ENCODE peak calls at places on chromosomes 1 and 21, in six cellular contexts. L, P, R, M, U and F are unnamed samples.

GRCh38 chr1:197464039-197464438 is 196.0 kb downstream of the CRB1 start:
- DNase-seq in L (no peak), P (peak; percentile 37), R (peak; percentile 47), M (no peak), U (no peak), F (peak; percentile 68)

GRCh38 chr1:17265162-17265561 is 16.3 kb downstream of the PADI3 start:
- DNase-seq in L (no peak), P (peak; percentile 49), R (peak; percentile 67), M (no peak), U (no peak), F (peak; percentile 30)

GRCh38 chr21:32426592-32427051 is 14.1 kb downstream of the EVA1C start:
- DNase-seq in L (no peak), P (no peak), R (peak; percentile 40), M (no peak), U (no peak), F (no peak)

GRCh38 chr1:113947388-113948107 is 18.4 kb downstream of the HIPK1 start:
- DNase-seq in L (no peak), P (no peak), R (no peak), M (no peak), U (no peak), F (no peak)

GRCh38 chr21:42381347-42381984 is 14.4 kb downstream of the TMPRSS3 start:
- DNase-seq in L (no peak), P (peak; percentile 64), R (peak; percentile 8), M (no peak), U (no peak), F (no peak)

GRCh38 chr1:25854554-25854953 is 4.7 kb downstream of the AUNIP start:
- DNase-seq in L (no peak), P (no peak), R (no peak), M (no peak), U (no peak), F (no peak)

GRCh38 chr21:34511787-34512451 is at the start of gene KCNE1:
- DNase-seq in L (no peak), P (no peak), R (no peak), M (no peak), U (no peak), F (peak; percentile 18)

GRCh38 chr1:22704440-22705067 is 6.1 kb upstream of the EPHB2 start:
- DNase-seq in L (peak; percentile 71), P (peak; percentile 90), R (peak; percentile 86), M (peak; percentile 46), U (peak; percentile 85), F (peak; percentile 73)

GRCh38 chr1:173193639-173194038 is 13.5 kb downstream of the TNFSF4 start:
- DNase-seq in L (no peak), P (no peak), R (peak; percentile 83), M (no peak), U (no peak), F (peak; percentile 93)

GRCh38 chr1:1191734-1192133 is 14.7 kb downstream of the TNFRSF18 start:
- DNase-seq in L (no peak), P (peak; percentile 35), R (no peak), M (no peak), U (no peak), F (no peak)

GRCh38 chr1:108670131-108670773 is 9.4 kb upstream of the HENMT1 start:
- DNase-seq in L (no peak), P (no peak), R (peak; percentile 24), M (no peak), U (no peak), F (no peak)

GRCh38 chr1:240149488-240150094 is 57.9 kb downstream of the FMN2 start:
- DNase-seq in L (no peak), P (peak; percentile 58), R (peak; percentile 61), M (no peak), U (peak; percentile 35), F (peak; percentile 50)

GRCh38 chr1:165861911-165862310 is 34.5 kb downstream of the UCK2 start:
- DNase-seq in L (no peak), P (no peak), R (no peak), M (no peak), U (no peak), F (no peak)

GRCh38 chr1:232260861-232261260 is 369.1 kb downstream of the SIPA1L2 start:
- DNase-seq in L (no peak), P (no peak), R (no peak), M (no peak), U (no peak), F (no peak)

GRCh38 chr1:159091547-159092397 is 15.2 kb upstream of the AIM2 start:
- DNase-seq in L (no peak), P (no peak), R (peak; percentile 79), M (no peak), U (no peak), F (peak; percentile 88)

GRCh38 chr21:37453350-37453749 is 86.8 kb downstream of the DYRK1A start:
- DNase-seq in L (no peak), P (no peak), R (no peak), M (no peak), U (no peak), F (no peak)

GRCh38 chr1:185112343-185112742 is 44.4 kb downstream of the TRMT1L start:
- DNase-seq in L (no peak), P (no peak), R (no peak), M (no peak), U (no peak), F (no peak)

GRCh38 chr1:233443040-233443439 is 115.5 kb downstream of the MAP3K21 start:
- DNase-seq in L (no peak), P (no peak), R (no peak), M (no peak), U (no peak), F (no peak)